ENCODE peak calls at places on chromosomes 13 and 19, in five cellular contexts. One of them, this sample, is unnamed. For H3K27me3, the result is how much of the 10 kb centered on the place peaks cover.

GRCh38 chr13:77028202-77028601 is 1.2 kb upstream of the FBXL3 start:
- DNase-seq in IMR-90: no peak
- DNase-seq in aorta: peak
- DNase-seq in SJSA1: no peak
- DNase-seq in psoas muscle: no peak
- DNase-seq in this sample: no peak

GRCh38 chr19:34662919-34663318 is 14.0 kb downstream of the SCGB2B2 start:
- DNase-seq in IMR-90: no peak
- DNase-seq in aorta: no peak
- DNase-seq in SJSA1: no peak
- DNase-seq in psoas muscle: no peak
- DNase-seq in this sample: no peak

GRCh38 chr13:46795321-46795720 is 1.6 kb downstream of the ESD start:
- DNase-seq in IMR-90: no peak
- DNase-seq in aorta: no peak
- DNase-seq in SJSA1: no peak
- DNase-seq in psoas muscle: no peak
- DNase-seq in this sample: no peak

GRCh38 chr13:23609414-23610186 is 39.4 kb downstream of the TNFRSF19 start:
- DNase-seq in IMR-90: peak
- DNase-seq in aorta: no peak
- DNase-seq in SJSA1: no peak
- DNase-seq in psoas muscle: no peak
- DNase-seq in this sample: peak

GRCh38 chr19:47660435-47660832 is 51.5 kb downstream of the BICRA start:
- DNase-seq in IMR-90: no peak
- DNase-seq in aorta: no peak
- DNase-seq in SJSA1: no peak
- DNase-seq in psoas muscle: no peak
- DNase-seq in this sample: no peak

GRCh38 chr13:113157206-113157928 is 1.1 kb upstream of the PROZ start:
- DNase-seq in IMR-90: no peak
- DNase-seq in aorta: no peak
- DNase-seq in SJSA1: peak
- DNase-seq in psoas muscle: no peak
- DNase-seq in this sample: no peak

GRCh38 chr19:32599736-32600157 is 18.8 kb downstream of the PDCD5 start:
- DNase-seq in IMR-90: peak
- DNase-seq in aorta: no peak
- DNase-seq in SJSA1: no peak
- DNase-seq in psoas muscle: no peak
- DNase-seq in this sample: no peak

GRCh38 chr13:43237616-43238015 is 214.2 kb downstream of the DNAJC15 start:
- DNase-seq in IMR-90: no peak
- DNase-seq in aorta: no peak
- DNase-seq in SJSA1: no peak
- DNase-seq in psoas muscle: no peak
- DNase-seq in this sample: no peak

GRCh38 chr19:3548594-3548993 is 8.8 kb downstream of the MFSD12 start:
- DNase-seq in IMR-90: no peak
- DNase-seq in aorta: no peak
- DNase-seq in SJSA1: no peak
- DNase-seq in psoas muscle: no peak
- DNase-seq in this sample: no peak

GRCh38 chr13:41465215-41465907 is 8.0 kb downstream of the RGCC start:
- DNase-seq in IMR-90: peak
- DNase-seq in aorta: peak
- DNase-seq in SJSA1: no peak
- DNase-seq in psoas muscle: peak
- DNase-seq in this sample: peak

GRCh38 chr13:106526748-106527488 is 8.5 kb downstream of the EFNB2 start:
- DNase-seq in IMR-90: no peak
- DNase-seq in aorta: no peak
- DNase-seq in SJSA1: no peak
- DNase-seq in psoas muscle: no peak
- DNase-seq in this sample: peak

GRCh38 chr13:35530147-35530546 is 53.7 kb upstream of the MAB21L1 start:
- DNase-seq in IMR-90: no peak
- DNase-seq in aorta: no peak
- DNase-seq in SJSA1: no peak
- DNase-seq in psoas muscle: no peak
- DNase-seq in this sample: no peak

GRCh38 chr13:78254113-78254512 is 335.5 kb upstream of the EDNRB start:
- DNase-seq in IMR-90: no peak
- DNase-seq in aorta: no peak
- DNase-seq in SJSA1: no peak
- DNase-seq in psoas muscle: no peak
- DNase-seq in this sample: no peak

GRCh38 chr19:17484520-17485180 is 14.3 kb downstream of the SLC27A1 start:
- DNase-seq in IMR-90: no peak
- DNase-seq in aorta: no peak
- DNase-seq in SJSA1: no peak
- DNase-seq in psoas muscle: no peak
- DNase-seq in this sample: no peak

GRCh38 chr19:8304841-8305621 is 3.1 kb downstream of the CD320 start:
- DNase-seq in IMR-90: no peak
- DNase-seq in aorta: peak
- DNase-seq in SJSA1: peak
- DNase-seq in psoas muscle: no peak
- DNase-seq in this sample: peak

GRCh38 chr19:58388175-58388526 is 1.1 kb downstream of the RPS5 start:
- DNase-seq in IMR-90: no peak
- DNase-seq in aorta: no peak
- DNase-seq in SJSA1: no peak
- DNase-seq in psoas muscle: no peak
- DNase-seq in this sample: no peak
- H3K4me3 ChIP-seq in IMR-90: peak
- H3K4me3 ChIP-seq in aorta: no peak
- H3K4me3 ChIP-seq in SJSA1: peak
- H3K4me3 ChIP-seq in psoas muscle: peak
- H3K4me3 ChIP-seq in this sample: peak

GRCh38 chr19:29293292-29293691 is 80.3 kb upstream of the UQCRFS1 start:
- DNase-seq in IMR-90: no peak
- DNase-seq in aorta: no peak
- DNase-seq in SJSA1: no peak
- DNase-seq in psoas muscle: no peak
- DNase-seq in this sample: no peak

GRCh38 chr19:29289020-29289419 is 76.1 kb upstream of the UQCRFS1 start:
- DNase-seq in IMR-90: no peak
- DNase-seq in aorta: no peak
- DNase-seq in SJSA1: no peak
- DNase-seq in psoas muscle: no peak
- DNase-seq in this sample: no peak

GRCh38 chr19:29292146-29292545 is 79.2 kb upstream of the UQCRFS1 start:
- DNase-seq in IMR-90: no peak
- DNase-seq in aorta: no peak
- DNase-seq in SJSA1: no peak
- DNase-seq in psoas muscle: no peak
- DNase-seq in this sample: no peak

GRCh38 chr19:29292562-29292961 is 79.6 kb upstream of the UQCRFS1 start:
- DNase-seq in IMR-90: no peak
- DNase-seq in aorta: no peak
- DNase-seq in SJSA1: no peak
- DNase-seq in psoas muscle: no peak
- DNase-seq in this sample: no peak

GRCh38 chr19:29290853-29291252 is 77.9 kb upstream of the UQCRFS1 start:
- DNase-seq in IMR-90: no peak
- DNase-seq in aorta: no peak
- DNase-seq in SJSA1: no peak
- DNase-seq in psoas muscle: no peak
- DNase-seq in this sample: no peak
- H3K27me3 ChIP-seq in IMR-90: under half
- H3K27me3 ChIP-seq in aorta: under half
- H3K27me3 ChIP-seq in SJSA1: under half
- H3K27me3 ChIP-seq in psoas muscle: under half
- H3K27me3 ChIP-seq in this sample: under half

DNA sequence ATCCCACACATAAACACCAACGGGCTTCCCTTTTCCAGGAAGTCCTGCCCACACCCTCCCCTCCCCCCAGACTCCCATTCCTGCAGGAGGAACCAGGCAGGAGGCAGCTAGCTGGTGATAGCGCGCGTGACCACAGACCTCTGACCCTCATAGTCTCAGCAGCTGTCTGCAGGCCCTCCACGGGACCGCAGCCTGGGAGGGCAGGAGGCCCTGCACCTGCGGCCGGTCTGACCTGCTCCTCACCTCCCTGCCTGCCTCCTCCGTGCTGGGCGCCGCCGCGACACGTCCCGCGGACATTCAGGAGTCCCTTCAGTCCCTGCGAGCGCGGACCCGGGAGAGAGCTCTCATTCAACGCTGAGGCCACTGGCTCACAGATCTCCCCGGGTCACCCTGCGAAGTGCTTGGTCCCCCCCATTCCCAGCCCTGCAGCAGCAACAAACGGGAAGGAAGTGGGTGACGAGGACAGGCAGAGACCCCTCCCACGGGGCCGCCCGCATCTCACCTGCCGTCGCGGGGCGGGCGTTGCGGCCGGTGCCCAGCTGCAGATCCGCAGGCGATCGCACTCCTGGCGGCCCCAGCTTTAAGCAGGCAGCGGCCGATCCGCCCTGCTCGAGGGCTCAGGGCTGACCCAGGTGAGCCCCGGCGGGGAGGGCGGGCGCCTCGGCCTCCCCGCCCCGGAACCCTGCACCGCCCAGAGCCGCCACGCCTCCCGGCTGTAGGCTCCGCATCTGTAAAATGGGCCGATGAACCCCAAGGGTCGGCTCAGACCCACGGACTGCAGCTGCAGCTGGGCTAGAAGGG is 1.1 kb upstream of the ACP5 start:
- DNase-seq in IMR-90: no peak
- DNase-seq in aorta: peak
- DNase-seq in SJSA1: peak
- DNase-seq in psoas muscle: peak
- DNase-seq in this sample: peak
- H3K27ac ChIP-seq in IMR-90: no peak
- H3K27ac ChIP-seq in aorta: no peak
- H3K27ac ChIP-seq in SJSA1: no peak
- H3K27ac ChIP-seq in psoas muscle: no peak
- H3K27ac ChIP-seq in this sample: no peak

DNA sequence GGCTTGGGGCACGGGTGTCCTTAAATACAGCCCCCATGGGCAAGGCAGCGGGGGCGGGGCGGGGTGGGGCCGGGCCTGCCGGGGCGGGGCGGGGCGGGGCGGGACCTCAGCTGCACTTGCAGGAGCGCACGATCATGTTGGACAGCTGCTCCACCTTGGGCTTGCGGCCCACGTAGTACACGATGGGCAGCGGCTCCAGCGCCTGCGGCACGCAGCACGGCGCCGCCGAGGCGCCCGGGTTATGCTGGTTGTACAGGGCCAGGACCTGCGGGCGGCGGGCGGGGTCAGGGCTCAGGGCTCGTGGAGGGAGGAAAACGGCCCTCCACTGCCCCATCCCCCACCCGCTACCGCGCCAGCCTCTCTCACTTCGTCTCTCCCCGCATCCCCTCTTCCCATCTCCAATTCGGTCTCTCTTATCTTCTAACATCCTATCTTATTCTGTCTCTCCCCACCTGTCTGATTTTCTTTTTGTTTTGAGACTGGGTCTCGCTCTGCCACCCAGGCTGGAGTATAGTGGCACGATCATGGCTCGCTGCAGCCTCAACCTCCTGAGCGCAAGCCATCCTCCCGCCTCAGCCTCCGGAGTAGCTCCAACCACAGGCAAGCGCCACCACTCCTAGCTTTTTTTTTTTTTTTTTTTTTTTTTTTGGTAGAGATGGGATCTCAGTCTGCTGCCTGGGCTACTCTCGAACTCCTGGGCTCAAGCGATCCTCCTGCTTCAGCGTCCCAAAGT is 21.1 kb downstream of the CCDC97 start:
- DNase-seq in IMR-90: no peak
- DNase-seq in aorta: no peak
- DNase-seq in SJSA1: no peak
- DNase-seq in psoas muscle: no peak
- DNase-seq in this sample: no peak
- H3K4me3 ChIP-seq in IMR-90: no peak
- H3K4me3 ChIP-seq in aorta: no peak
- H3K4me3 ChIP-seq in SJSA1: no peak
- H3K4me3 ChIP-seq in psoas muscle: no peak
- H3K4me3 ChIP-seq in this sample: no peak

GRCh38 chr19:1514295-1514661 is 1.5 kb upstream of the ADAMTSL5 start:
- DNase-seq in IMR-90: no peak
- DNase-seq in aorta: no peak
- DNase-seq in SJSA1: no peak
- DNase-seq in psoas muscle: no peak
- DNase-seq in this sample: no peak
- H3K27me3 ChIP-seq in IMR-90: under half
- H3K27me3 ChIP-seq in aorta: under half
- H3K27me3 ChIP-seq in SJSA1: under half
- H3K27me3 ChIP-seq in psoas muscle: under half
- H3K27me3 ChIP-seq in this sample: under half

GRCh38 chr19:19628499-19629134 is 597 bp upstream of the LPAR2 start:
- DNase-seq in IMR-90: peak
- DNase-seq in aorta: no peak
- DNase-seq in SJSA1: no peak
- DNase-seq in psoas muscle: no peak
- DNase-seq in this sample: no peak

GRCh38 chr19:19627442-19627715 is 641 bp downstream of the LPAR2 start:
- DNase-seq in IMR-90: no peak
- DNase-seq in aorta: no peak
- DNase-seq in SJSA1: no peak
- DNase-seq in psoas muscle: no peak
- DNase-seq in this sample: no peak

GRCh38 chr19:19630062-19630414 is 2.0 kb upstream of the LPAR2 start:
- DNase-seq in IMR-90: no peak
- DNase-seq in aorta: no peak
- DNase-seq in SJSA1: no peak
- DNase-seq in psoas muscle: no peak
- DNase-seq in this sample: no peak

GRCh38 chr19:19626516-19627441 is 1.2 kb downstream of the LPAR2 start:
- DNase-seq in IMR-90: no peak
- DNase-seq in aorta: no peak
- DNase-seq in SJSA1: no peak
- DNase-seq in psoas muscle: no peak
- DNase-seq in this sample: no peak

DNA sequence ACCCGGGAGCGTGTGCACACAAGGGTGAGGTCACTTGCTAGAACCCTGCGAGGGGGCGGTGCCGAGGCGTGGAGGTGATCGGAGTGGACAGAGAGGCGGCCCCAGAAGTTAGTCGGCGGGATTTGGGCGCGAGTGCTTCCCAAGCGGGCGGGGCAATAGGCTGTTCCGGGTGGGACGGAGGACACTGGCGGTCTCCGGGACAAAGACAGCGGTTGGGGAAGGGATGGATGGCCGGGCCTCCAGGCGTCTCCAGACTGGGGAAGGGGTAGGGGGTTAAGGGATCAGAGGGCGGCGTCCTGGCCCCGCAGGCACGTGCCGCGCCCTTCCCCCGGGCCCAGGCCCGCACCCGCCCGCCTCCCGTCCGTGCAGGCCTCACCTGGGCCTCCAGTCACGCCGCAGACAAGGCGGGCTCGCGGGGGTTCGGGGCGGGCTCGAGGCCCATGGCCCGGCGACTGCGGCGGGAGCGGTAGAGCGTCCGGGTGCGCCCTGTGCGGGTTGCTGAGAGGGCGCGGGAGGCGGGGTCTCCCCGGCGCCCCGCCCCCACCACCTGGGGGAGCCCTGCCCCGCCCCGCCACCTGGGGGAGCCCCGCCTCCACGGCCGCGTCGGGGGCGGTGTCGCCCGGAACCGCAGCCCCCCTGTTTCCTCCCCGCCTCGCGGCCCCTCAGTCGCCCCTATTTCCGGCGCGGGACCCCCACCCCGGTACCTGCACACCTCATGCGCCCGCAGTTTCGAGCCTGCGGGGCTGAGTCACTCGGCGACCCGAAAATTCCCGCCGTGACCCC is at the start of gene LPAR2:
- DNase-seq in IMR-90: no peak
- DNase-seq in aorta: no peak
- DNase-seq in SJSA1: no peak
- DNase-seq in psoas muscle: no peak
- DNase-seq in this sample: peak
- H3K27ac ChIP-seq in IMR-90: no peak
- H3K27ac ChIP-seq in aorta: no peak
- H3K27ac ChIP-seq in SJSA1: no peak
- H3K27ac ChIP-seq in psoas muscle: no peak
- H3K27ac ChIP-seq in this sample: no peak

This sample was measured in lung.